ENCODE peak calls at places on chromosomes 7 and 10, in five cellular contexts. H is cardiac muscle cell, U is MM.1S, D is psoas muscle, O is GM23338. S is an unnamed sample. For H3K36me3, the result is how much of the 10 kb centered on the place peaks cover.

GRCh38 chr10:86162036-86162435 is 204.6 kb downstream of the GRID1 start:
- DNase-seq in H (no peak), D (no peak), O (no peak), U (no peak), S (no peak)

GRCh38 chr7:17301491-17302101 is 3.1 kb downstream of the AHR start:
- DNase-seq in H (peak), D (no peak), O (peak), U (peak), S (peak)

GRCh38 chr10:70538731-70539338 is 60.3 kb downstream of the PALD1 start:
- DNase-seq in O (no peak), D (no peak), H (no peak), U (no peak), S (no peak)

GRCh38 chr7:100852048-100852872 is at the start of gene SLC12A9:
- DNase-seq in U (peak), D (peak), O (peak), H (peak), S (peak)

GRCh38 chr10:125926247-125926646 is 29.9 kb downstream of the FANK1 start:
- DNase-seq in H (no peak), O (no peak), D (no peak), U (no peak), S (no peak)

GRCh38 chr7:16421333-16422099 is at the start of gene CRPPA:
- DNase-seq in U (peak), D (peak), O (peak), H (peak), S (peak)

GRCh38 chr7:101216001-101216859 is 1.2 kb downstream of the PLOD3 start:
- DNase-seq in H (peak), O (no peak), U (no peak), D (no peak), S (no peak)

GRCh38 chr10:11429439-11430052 is 181.9 kb downstream of the USP6NL start:
- DNase-seq in U (no peak), H (no peak), D (no peak), O (no peak), S (no peak)

GRCh38 chr10:103130910-103131309 is 62.2 kb downstream of the NT5C2 start:
- DNase-seq in O (no peak), D (no peak), U (no peak), H (no peak), S (no peak)

GRCh38 chr10:72274213-72274729 is 547 bp downstream of the DDIT4 start:
- DNase-seq in O (peak), U (no peak), D (no peak), H (peak), S (peak)

GRCh38 chr7:99422625-99423024 is 13.9 kb downstream of the BUD31 start:
- DNase-seq in U (no peak), D (no peak), O (no peak), H (no peak), S (no peak)

GRCh38 chr7:15399446-15399845 is 162.4 kb downstream of the AGMO start:
- DNase-seq in H (no peak), D (no peak), O (no peak), U (no peak), S (no peak)

GRCh38 chr7:80791509-80791929 is 127.3 kb downstream of the SEMA3C start:
- DNase-seq in O (no peak), D (no peak), H (no peak), U (no peak), S (no peak)

GRCh38 chr10:105354010-105354409 is 712.9 kb downstream of the SORCS3 start:
- DNase-seq in D (no peak), O (no peak), U (no peak), H (no peak), S (no peak)

GRCh38 chr7:51467384-51468017 is 150.9 kb upstream of the COBL start:
- DNase-seq in O (no peak), U (peak), H (no peak), D (no peak), S (no peak)

GRCh38 chr10:43267811-43268210 is 946 bp upstream of the RASGEF1A start:
- DNase-seq in O (no peak), D (no peak), U (no peak), H (no peak), S (no peak)

GRCh38 chr7:92826258-92827004 is 9.9 kb downstream of the CDK6 start:
- DNase-seq in O (no peak), H (no peak), U (no peak), D (no peak), S (no peak)
- H3K36me3 ChIP-seq in O (under half), H (under half), U (under half), D (under half), S (under half)

DNA sequence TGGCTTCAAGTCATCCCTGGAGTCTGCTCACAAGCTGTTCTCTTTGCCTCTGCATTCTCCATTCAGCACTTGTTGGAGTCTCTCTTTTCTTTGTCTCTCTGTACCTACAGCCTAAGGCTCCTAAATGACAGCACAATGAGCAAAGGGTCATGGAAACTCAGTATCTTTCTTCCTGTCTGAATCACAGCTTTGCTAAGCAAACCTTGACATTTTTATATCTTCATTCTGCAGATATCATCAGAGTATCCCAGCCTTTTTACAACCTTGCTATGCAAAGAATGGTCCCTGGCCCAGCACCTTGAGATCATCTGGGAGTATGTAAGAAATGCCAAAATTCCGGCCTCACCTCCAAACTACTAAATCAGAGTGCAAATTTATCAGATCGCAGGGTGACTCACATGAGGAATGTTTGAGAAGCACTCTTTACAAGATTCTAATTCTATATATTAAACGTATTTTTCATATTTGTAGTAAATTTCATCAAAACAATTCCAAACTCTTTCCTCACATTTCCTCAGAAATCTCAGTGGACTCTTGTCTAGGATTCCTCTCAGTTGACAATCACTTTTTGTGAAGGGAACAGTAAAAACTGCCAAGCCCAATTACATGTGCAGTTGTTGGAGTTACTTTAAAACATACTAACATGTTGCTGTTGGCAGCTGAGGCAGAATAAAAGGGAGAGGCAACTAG is 10.9 kb upstream of the LIPA start:
- DNase-seq in D (no peak), O (no peak), U (no peak), H (no peak), S (no peak)
- H3K27ac ChIP-seq in D (no peak), O (no peak), U (no peak), H (no peak), S (no peak)

DNA sequence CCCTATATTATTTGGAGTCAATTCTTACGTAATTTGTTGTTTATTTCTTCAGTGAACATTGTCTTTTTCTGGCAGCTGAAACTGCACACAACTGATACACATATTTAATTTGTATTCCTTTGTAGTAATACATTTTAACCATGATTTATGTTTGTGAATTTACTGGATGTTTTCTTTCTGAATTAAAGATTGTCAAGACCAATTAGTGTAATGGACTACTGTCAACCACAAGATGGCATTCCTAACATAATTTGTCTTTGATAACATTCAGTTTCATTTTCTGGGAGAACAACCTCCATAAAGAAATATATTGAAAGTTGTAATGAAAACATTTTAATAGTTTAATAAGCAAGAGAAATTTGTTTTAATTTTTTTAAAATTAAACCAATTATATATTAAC is 10.1 kb downstream of the THNSL1 start:
- DNase-seq in D (no peak), O (no peak), U (peak), H (no peak), S (no peak)
- TF ChIP-seq CTCF in D (peak), O (no peak), U (peak), H (peak), S (no peak)

DNA sequence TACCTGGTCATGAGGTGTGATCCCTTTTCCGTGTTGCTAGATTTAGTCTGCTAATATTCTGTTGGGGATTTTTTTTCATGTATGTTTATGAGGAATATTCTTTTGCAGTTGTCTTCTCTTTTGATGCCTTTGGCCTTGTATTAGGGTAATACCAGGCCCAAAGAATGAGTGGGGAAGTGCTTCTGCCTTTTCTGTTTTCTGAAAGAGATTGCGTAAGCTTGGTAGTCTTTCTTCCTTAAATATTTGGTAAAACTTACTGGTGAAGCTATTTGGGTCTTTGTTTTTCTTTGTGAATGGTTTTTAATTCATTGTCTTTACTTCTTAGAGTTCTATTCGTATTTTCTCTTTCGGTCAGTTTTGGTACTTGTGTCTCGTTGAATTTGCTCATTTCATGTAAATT is 51.1 kb downstream of the SHH start:
- DNase-seq in O (no peak), D (no peak), U (no peak), H (no peak), S (no peak)
- H3K36me3 ChIP-seq in O (under half), D (under half), U (under half), H (under half), S (under half)

GRCh38 chr10:126930506-126931458 is 25.6 kb downstream of the DOCK1 start:
- DNase-seq in H (no peak), U (no peak), O (no peak), D (no peak), S (no peak)
- H3K27ac ChIP-seq in H (no peak), U (no peak), O (no peak), D (no peak), S (no peak)

GRCh38 chr7:55050286-55050685 is 31.5 kb downstream of the EGFR start:
- DNase-seq in U (peak), O (no peak), H (no peak), D (no peak), S (no peak)

GRCh38 chr7:55054252-55054651 is 35.4 kb downstream of the EGFR start:
- DNase-seq in H (no peak), D (peak), U (no peak), O (no peak), S (no peak)

GRCh38 chr7:55053651-55054226 is 34.9 kb downstream of the EGFR start:
- DNase-seq in U (no peak), H (no peak), O (no peak), D (no peak), S (no peak)

GRCh38 chr7:55052726-55053431 is 34.1 kb downstream of the EGFR start:
- DNase-seq in O (no peak), D (no peak), U (no peak), H (no peak), S (no peak)

GRCh38 chr7:55052081-55052480 is 33.3 kb downstream of the EGFR start:
- DNase-seq in H (no peak), O (no peak), D (no peak), U (no peak), S (no peak)
- TF ChIP-seq CTCF in H (no peak), O (no peak), D (no peak), U (no peak), S (no peak)

GRCh38 chr10:26448292-26448691 is 10.2 kb downstream of the APBB1IP start:
- DNase-seq in D (no peak), O (no peak), H (no peak), U (no peak), S (no peak)

GRCh38 chr10:26448706-26449435 is 10.7 kb downstream of the APBB1IP start:
- DNase-seq in D (no peak), O (peak), U (peak), H (no peak), S (no peak)

GRCh38 chr10:26451903-26452302 is 13.8 kb downstream of the APBB1IP start:
- DNase-seq in U (no peak), D (no peak), H (no peak), O (no peak), S (no peak)

GRCh38 chr10:26446258-26446657 is 8.1 kb downstream of the APBB1IP start:
- DNase-seq in U (no peak), H (no peak), O (no peak), D (no peak), S (no peak)

DNA sequence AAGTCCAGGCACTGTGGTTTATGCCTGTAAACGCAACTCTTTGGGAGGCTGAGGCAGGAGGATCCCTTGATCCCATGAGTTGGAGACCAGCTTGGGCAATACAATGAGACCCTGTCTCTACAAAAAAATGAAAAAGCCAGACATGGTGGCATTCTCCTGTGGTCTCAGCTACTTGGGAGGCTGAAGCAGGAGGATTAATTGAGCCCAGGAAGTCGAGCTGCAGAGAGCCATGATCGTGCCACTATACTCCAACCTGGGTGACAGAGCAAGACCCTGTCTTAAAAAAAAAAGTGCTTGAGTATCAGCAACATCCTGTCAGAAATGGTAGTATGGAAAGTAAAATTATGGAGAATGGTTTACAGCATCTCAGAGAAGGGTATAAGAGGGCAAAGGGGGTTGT is 11.6 kb downstream of the APBB1IP start:
- DNase-seq in U (no peak), D (no peak), H (no peak), O (no peak), S (no peak)
- H3K36me3 ChIP-seq in U (under half), D (under half), H (under half), O (under half), S (under half)

GRCh38 chr7:77566421-77566820 is 29.3 kb downstream of the PTPN12 start:
- DNase-seq in U (no peak), H (no peak), D (no peak), O (peak), S (no peak)
- H3K27ac ChIP-seq in U (no peak), H (no peak), D (no peak), O (no peak), S (no peak)

GRCh38 chr10:28135258-28135657 is 136.4 kb upstream of the ODAD2 start:
- DNase-seq in H (no peak), U (no peak), D (no peak), O (no peak), S (no peak)
- TF ChIP-seq CTCF in H (peak), U (no peak), D (no peak), O (peak), S (no peak)